ENCODE peak calls at places on chromosomes 4 and X, in eight cellular contexts. A is A549, R is WERI-Rb-1, S is AG10803, M is mesothelial cell of epicardium, D is AG09309, F is psoas muscle, Z is lung. O is an unnamed sample.

GRCh38 chrX:15043538-15043937 is 170.3 kb downstream of the MOSPD2 start:
- DNase-seq in A (no peak), R (no peak), S (no peak), M (no peak), D (no peak), F (no peak), Z (no peak), O (no peak)

GRCh38 chrX:100979881-100980607 is 10.5 kb downstream of the ARL13A start:
- DNase-seq in A (no peak), R (no peak), S (no peak), M (no peak), D (no peak), F (no peak), Z (no peak), O (no peak)

GRCh38 chrX:139766545-139766983 is 58.6 kb upstream of the MCF2 start:
- DNase-seq in A (no peak), R (no peak), S (no peak), M (no peak), D (no peak), F (no peak), Z (no peak), O (no peak)

GRCh38 chr4:41696131-41696530 is 52.4 kb downstream of the PHOX2B start:
- DNase-seq in A (no peak), R (no peak), S (no peak), M (no peak), D (no peak), F (no peak), Z (no peak), O (no peak)

GRCh38 chrX:35016051-35016450 is 73.5 kb downstream of the FAM47B start:
- DNase-seq in A (no peak), R (no peak), S (no peak), M (no peak), D (no peak), F (no peak), Z (no peak), O (no peak)

GRCh38 chrX:10507876-10508275 is 112.5 kb downstream of the MID1 start:
- DNase-seq in A (no peak), R (no peak), S (no peak), M (no peak), D (no peak), F (no peak), Z (no peak), O (no peak)

GRCh38 chrX:20089845-20090244 is 26.9 kb downstream of the MAP7D2 start:
- DNase-seq in A (no peak), R (no peak), S (no peak), M (no peak), D (no peak), F (no peak), Z (no peak), O (no peak)

GRCh38 chrX:24019448-24019847 is 7.5 kb downstream of the KLHL15 start:
- DNase-seq in A (no peak), R (no peak), S (no peak), M (no peak), D (no peak), F (no peak), Z (no peak), O (no peak)

GRCh38 chr4:82696117-82696516 is 102.5 kb downstream of the SCD5 start:
- DNase-seq in A (no peak), R (no peak), S (no peak), M (no peak), D (no peak), F (no peak), Z (no peak), O (no peak)

GRCh38 chrX:85836868-85837267 is 210.5 kb downstream of the CHM start:
- DNase-seq in A (no peak), R (no peak), S (peak), M (no peak), D (no peak), F (no peak), Z (no peak), O (no peak)

GRCh38 chr4:163462556-163462955 is 11.0 kb downstream of the TKTL2 start:
- DNase-seq in A (no peak), R (no peak), S (no peak), M (no peak), D (no peak), F (no peak), Z (no peak), O (no peak)

GRCh38 chr4:8574796-8575370 is 5.3 kb upstream of the GPR78 start:
- DNase-seq in A (no peak), R (no peak), S (no peak), M (no peak), D (no peak), F (peak), Z (no peak), O (no peak)

GRCh38 chr4:83011779-83012630 is 1.4 kb upstream of the LIN54 start:
- DNase-seq in A (no peak), R (peak), S (peak), M (peak), D (no peak), F (peak), Z (peak), O (peak)

GRCh38 chrX:41303013-41303412 is 30.9 kb upstream of the DDX3X start:
- DNase-seq in A (no peak), R (no peak), S (peak), M (no peak), D (peak), F (no peak), Z (no peak), O (no peak)

GRCh38 chr4:82711158-82711785 is 87.3 kb downstream of the SCD5 start:
- DNase-seq in A (no peak), R (no peak), S (no peak), M (no peak), D (no peak), F (no peak), Z (no peak), O (peak)

GRCh38 chr4:6716958-6717655 is 1.1 kb downstream of the BLOC1S4 start:
- DNase-seq in A (no peak), R (no peak), S (no peak), M (no peak), D (no peak), F (no peak), Z (no peak), O (no peak)

GRCh38 chr4:24330198-24330972 is 254.0 kb downstream of the DHX15 start:
- DNase-seq in A (no peak), R (no peak), S (peak), M (no peak), D (no peak), F (peak), Z (no peak), O (no peak)

GRCh38 chrX:39813631-39814246 is 284.0 kb downstream of the BCOR start:
- DNase-seq in A (no peak), R (peak), S (peak), M (no peak), D (no peak), F (peak), Z (no peak), O (peak)

GRCh38 chr4:54189140-54189539 is 40.0 kb upstream of the PDGFRA start:
- DNase-seq in A (no peak), R (no peak), S (peak), M (no peak), D (peak), F (no peak), Z (no peak), O (no peak)

GRCh38 chrX:110228453-110228852 is 89.4 kb downstream of the AMMECR1 start:
- DNase-seq in A (no peak), R (no peak), S (no peak), M (no peak), D (no peak), F (no peak), Z (no peak), O (no peak)

GRCh38 chrX:139739138-139739537 is 31.2 kb upstream of the MCF2 start:
- DNase-seq in A (no peak), R (no peak), S (peak), M (no peak), D (peak), F (no peak), Z (no peak), O (no peak)

GRCh38 chr4:4461850-4462249 is 74.9 kb downstream of the NSG1 start:
- DNase-seq in A (no peak), R (no peak), S (no peak), M (no peak), D (no peak), F (no peak), Z (no peak), O (peak)

GRCh38 chr4:188299161-188299560 is 159.9 kb downstream of the TRIML1 start:
- DNase-seq in A (no peak), R (no peak), S (no peak), M (no peak), D (no peak), F (no peak), Z (no peak), O (no peak)

GRCh38 chr4:137768196-137768595 is 235.9 kb upstream of the PCDH18 start:
- DNase-seq in A (no peak), R (no peak), S (no peak), M (no peak), D (no peak), F (no peak), Z (no peak), O (no peak)

GRCh38 chr4:117817316-117817715 is 217.0 kb upstream of the NDST3 start:
- DNase-seq in A (no peak), R (no peak), S (no peak), M (no peak), D (no peak), F (no peak), Z (no peak), O (no peak)

GRCh38 chrX:45806410-45807121 is 605.9 kb upstream of the DIPK2B start:
- DNase-seq in A (no peak), R (no peak), S (peak), M (no peak), D (peak), F (no peak), Z (no peak), O (no peak)

GRCh38 chr4:83308672-83309071 is 24.1 kb upstream of the COQ2 start:
- DNase-seq in A (no peak), R (no peak), S (no peak), M (no peak), D (no peak), F (no peak), Z (no peak), O (no peak)

GRCh38 chrX:87664381-87664780 is 146.8 kb downstream of the KLHL4 start:
- DNase-seq in A (peak), R (no peak), S (no peak), M (no peak), D (no peak), F (no peak), Z (no peak), O (no peak)

GRCh38 chr4:25098964-25099843 is 61.0 kb downstream of the SEPSECS start:
- DNase-seq in A (no peak), R (no peak), S (peak), M (no peak), D (peak), F (peak), Z (no peak), O (peak)

GRCh38 chr4:22720091-22720490 is 27.4 kb downstream of the GBA3 start:
- DNase-seq in A (no peak), R (no peak), S (peak), M (no peak), D (no peak), F (no peak), Z (no peak), O (no peak)

GRCh38 chr4:168560835-168561210 is 64.0 kb downstream of the PALLD start:
- DNase-seq in A (no peak), R (no peak), S (no peak), M (no peak), D (no peak), F (no peak), Z (no peak), O (no peak)

GRCh38 chrX:49876750-49877149 is 2.5 kb upstream of the USP27X start:
- DNase-seq in A (peak), R (no peak), S (peak), M (no peak), D (no peak), F (no peak), Z (no peak), O (no peak)

GRCh38 chr4:25861951-25862410 is 807 bp downstream of the SEL1L3 start:
- DNase-seq in A (peak), R (no peak), S (peak), M (no peak), D (no peak), F (no peak), Z (peak), O (peak)

GRCh38 chrX:12441376-12442128 is 303.3 kb downstream of the FRMPD4 start:
- DNase-seq in A (no peak), R (no peak), S (peak), M (no peak), D (peak), F (no peak), Z (no peak), O (no peak)

GRCh38 chr4:25142468-25142867 is 17.8 kb downstream of the SEPSECS start:
- DNase-seq in A (no peak), R (no peak), S (no peak), M (no peak), D (no peak), F (no peak), Z (no peak), O (no peak)

GRCh38 chr4:16916719-16917337 is 18.4 kb upstream of the LDB2 start:
- DNase-seq in A (peak), R (peak), S (no peak), M (peak), D (no peak), F (no peak), Z (no peak), O (peak)

GRCh38 chr4:56272003-56272402 is 115.3 kb downstream of the AASDH start:
- DNase-seq in A (no peak), R (no peak), S (no peak), M (no peak), D (no peak), F (no peak), Z (no peak), O (no peak)

GRCh38 chr4:7110546-7110945 is 42.7 kb upstream of the GRPEL1 start:
- DNase-seq in A (no peak), R (no peak), S (no peak), M (no peak), D (no peak), F (no peak), Z (no peak), O (no peak)

GRCh38 chrX:118552501-118552900 is 56.9 kb downstream of the DOCK11 start:
- DNase-seq in A (peak), R (no peak), S (peak), M (no peak), D (peak), F (no peak), Z (peak), O (no peak)

DNA sequence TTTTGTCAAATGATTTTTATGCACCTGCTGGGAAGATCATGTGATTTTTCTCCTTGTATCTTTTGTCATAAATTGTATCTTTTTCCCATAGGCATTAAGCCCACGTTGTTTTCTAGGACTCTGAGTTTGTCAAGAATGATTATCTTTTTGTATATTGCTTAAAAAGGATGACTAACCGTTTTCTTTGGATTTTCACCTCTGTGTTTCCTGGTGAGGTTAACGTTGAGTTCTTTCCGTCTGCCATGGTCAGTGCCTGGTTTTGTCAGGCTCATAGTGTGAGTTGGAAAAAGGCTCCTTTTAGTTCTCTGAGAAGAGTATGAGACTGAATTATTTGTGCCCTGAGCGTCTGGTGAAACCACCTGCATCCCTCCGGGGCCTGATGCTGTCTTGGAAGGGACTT is 21.9 kb downstream of the PCGF3 start:
- DNase-seq in A (no peak), R (no peak), S (no peak), M (no peak), D (no peak), F (no peak), Z (no peak), O (no peak)
- TF ChIP-seq CTCF in A (no peak), R (no peak), S (no peak), M (no peak), D (no peak), F (no peak), Z (no peak), O (no peak)

GRCh38 chrX:103630171-103630511 is 1.4 kb downstream of the TCEAL1 start:
- DNase-seq in A (no peak), R (no peak), S (no peak), M (no peak), D (no peak), F (no peak), Z (no peak), O (no peak)
- TF ChIP-seq CTCF in A (no peak), R (no peak), S (no peak), M (no peak), D (no peak), F (no peak), Z (no peak), O (no peak)

GRCh38 chrX:78133561-78133960 is 5.9 kb downstream of the TAF9B start:
- DNase-seq in A (no peak), R (no peak), S (no peak), M (no peak), D (no peak), F (no peak), Z (no peak), O (no peak)

GRCh38 chrX:78129714-78130113 is 9.7 kb downstream of the TAF9B start:
- DNase-seq in A (no peak), R (no peak), S (no peak), M (no peak), D (no peak), F (no peak), Z (no peak), O (no peak)

GRCh38 chrX:78130396-78130795 is 9.1 kb downstream of the TAF9B start:
- DNase-seq in A (no peak), R (no peak), S (no peak), M (no peak), D (no peak), F (no peak), Z (no peak), O (no peak)

GRCh38 chrX:78125148-78125547 is 14.3 kb downstream of the TAF9B start:
- DNase-seq in A (no peak), R (no peak), S (no peak), M (no peak), D (no peak), F (no peak), Z (no peak), O (no peak)

GRCh38 chrX:78131117-78131516 is 8.3 kb downstream of the TAF9B start:
- DNase-seq in A (no peak), R (no peak), S (no peak), M (no peak), D (no peak), F (no peak), Z (no peak), O (no peak)
- TF ChIP-seq CTCF in A (no peak), R (no peak), S (no peak), M (no peak), D (no peak), F (no peak), Z (no peak), O (no peak)

DNA sequence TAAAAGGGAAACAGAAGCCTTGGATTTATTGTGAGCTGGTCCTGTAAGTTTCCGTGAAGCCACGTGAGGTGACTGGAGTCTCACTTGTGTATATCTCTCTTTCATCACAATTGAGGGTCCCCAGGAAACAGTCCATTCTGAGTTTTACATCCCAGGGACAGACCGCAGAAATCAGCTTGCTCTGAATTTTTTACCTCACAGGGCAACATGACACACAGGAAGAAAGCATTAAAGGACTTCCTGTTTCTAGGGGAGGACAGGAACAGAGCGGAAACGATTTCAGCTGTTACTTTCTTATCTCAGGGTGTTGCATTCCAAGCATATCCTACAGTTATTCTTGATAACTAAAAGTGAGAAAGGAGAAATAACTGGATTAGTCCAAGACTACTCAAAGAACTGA is 553.5 kb downstream of the TRAM1L1 start:
- DNase-seq in A (no peak), R (no peak), S (no peak), M (no peak), D (no peak), F (no peak), Z (no peak), O (no peak)
- TF ChIP-seq CTCF in A (no peak), R (no peak), S (no peak), M (no peak), D (no peak), F (no peak), Z (no peak), O (no peak)

GRCh38 chr4:181525641-181526040 is 717.6 kb upstream of the TENM3 start:
- DNase-seq in A (no peak), R (no peak), S (no peak), M (no peak), D (no peak), F (no peak), Z (no peak), O (no peak)

GRCh38 chr4:181524455-181524854 is 718.7 kb upstream of the TENM3 start:
- DNase-seq in A (no peak), R (no peak), S (no peak), M (no peak), D (no peak), F (no peak), Z (no peak), O (no peak)

GRCh38 chr4:181523973-181524372 is 719.2 kb upstream of the TENM3 start:
- DNase-seq in A (no peak), R (no peak), S (no peak), M (no peak), D (no peak), F (no peak), Z (no peak), O (no peak)

GRCh38 chr4:181528570-181529184 is 714.5 kb upstream of the TENM3 start:
- DNase-seq in A (peak), R (peak), S (peak), M (peak), D (peak), F (peak), Z (peak), O (peak)
- TF ChIP-seq CTCF in A (peak), R (peak), S (peak), M (peak), D (peak), F (peak), Z (peak), O (peak)

DNA sequence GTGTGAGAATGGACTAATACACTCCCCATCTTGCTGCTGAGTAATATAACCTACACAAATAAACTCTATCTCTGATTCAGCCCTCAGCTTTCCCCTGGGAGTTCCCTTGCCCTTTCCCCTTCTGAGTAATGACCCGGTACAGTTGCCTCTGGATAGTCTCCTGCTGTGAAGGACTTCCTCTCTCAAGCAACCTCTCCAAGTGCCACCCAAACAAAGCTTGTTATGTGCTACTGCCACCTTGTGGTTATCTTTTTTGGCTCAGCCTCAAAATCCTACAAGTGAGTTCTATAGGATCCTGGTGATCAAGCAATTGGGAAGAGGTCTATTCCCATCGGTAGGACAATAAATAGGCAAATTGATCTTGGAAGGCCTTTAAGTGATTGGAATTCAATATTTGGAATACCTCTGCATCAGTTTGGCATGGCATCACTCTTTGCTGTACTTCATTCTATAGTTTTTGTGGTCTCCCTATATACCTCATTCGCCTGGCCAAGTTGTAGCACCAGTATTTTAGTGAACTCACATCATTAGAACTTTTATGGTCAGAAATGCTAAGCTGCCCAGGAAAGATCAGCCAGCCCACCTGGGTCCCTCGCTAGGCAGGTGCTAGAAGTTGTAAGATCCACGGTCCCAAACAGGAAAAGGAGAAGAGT is 40.1 kb downstream of the ZCCHC13 start:
- DNase-seq in A (peak), R (peak), S (peak), M (no peak), D (peak), F (no peak), Z (peak), O (peak)
- TF ChIP-seq CTCF in A (peak), R (peak), S (peak), M (peak), D (peak), F (peak), Z (peak), O (peak)

GRCh38 chr4:125244848-125245450 is 69.8 kb upstream of the FAT4 start:
- DNase-seq in A (no peak), R (no peak), S (peak), M (no peak), D (no peak), F (no peak), Z (no peak), O (no peak)
- TF ChIP-seq CTCF in A (peak), R (no peak), S (peak), M (peak), D (peak), F (peak), Z (no peak), O (peak)